ENCODE peak calls at places on chromosomes 2 and 18, in four cellular contexts. One of them, this sample, is unnamed.

GRCh38 chr2:118246726-118247125 is 158.5 kb downstream of the INSIG2 start:
- DNase-seq in astrocyte of the spinal cord: peak
- DNase-seq in colonic mucosa: no peak
- DNase-seq in skeletal muscle cell: no peak
- DNase-seq in this sample: peak

GRCh38 chr2:69041214-69041613 is 28.2 kb downstream of the ANTXR1 start:
- DNase-seq in colonic mucosa: no peak
- DNase-seq in skeletal muscle cell: no peak
- DNase-seq in astrocyte of the spinal cord: no peak
- DNase-seq in this sample: no peak

GRCh38 chr18:43571078-43571689 is 293.9 kb upstream of the SYT4 start:
- DNase-seq in astrocyte of the spinal cord: peak
- DNase-seq in colonic mucosa: peak
- DNase-seq in skeletal muscle cell: peak
- DNase-seq in this sample: peak

GRCh38 chr2:191721331-191721730 is 43.4 kb downstream of the NABP1 start:
- DNase-seq in colonic mucosa: no peak
- DNase-seq in skeletal muscle cell: no peak
- DNase-seq in astrocyte of the spinal cord: no peak
- DNase-seq in this sample: no peak

GRCh38 chr2:44244135-44244871 is 31.0 kb upstream of the SLC3A1 start:
- DNase-seq in astrocyte of the spinal cord: peak
- DNase-seq in skeletal muscle cell: peak
- DNase-seq in colonic mucosa: peak
- DNase-seq in this sample: peak

GRCh38 chr2:126804347-126804746 is 94.3 kb upstream of the TEX51 start:
- DNase-seq in colonic mucosa: peak
- DNase-seq in skeletal muscle cell: no peak
- DNase-seq in astrocyte of the spinal cord: no peak
- DNase-seq in this sample: no peak

GRCh38 chr2:25491966-25492532 is 150.3 kb upstream of the DNMT3A start:
- DNase-seq in skeletal muscle cell: peak
- DNase-seq in astrocyte of the spinal cord: peak
- DNase-seq in colonic mucosa: no peak
- DNase-seq in this sample: peak

GRCh38 chr2:73176205-73176880 is 26.0 kb upstream of the NOTO start:
- DNase-seq in astrocyte of the spinal cord: no peak
- DNase-seq in colonic mucosa: peak
- DNase-seq in skeletal muscle cell: no peak
- DNase-seq in this sample: peak

GRCh38 chr2:126889071-126889470 is 9.6 kb upstream of the TEX51 start:
- DNase-seq in colonic mucosa: no peak
- DNase-seq in skeletal muscle cell: no peak
- DNase-seq in astrocyte of the spinal cord: no peak
- DNase-seq in this sample: no peak

GRCh38 chr2:237200462-237200861 is 114.8 kb downstream of the COPS8 start:
- DNase-seq in skeletal muscle cell: no peak
- DNase-seq in astrocyte of the spinal cord: no peak
- DNase-seq in colonic mucosa: no peak
- DNase-seq in this sample: no peak

GRCh38 chr2:45497355-45497754 is 113.7 kb downstream of the SRBD1 start:
- DNase-seq in colonic mucosa: no peak
- DNase-seq in skeletal muscle cell: no peak
- DNase-seq in astrocyte of the spinal cord: peak
- DNase-seq in this sample: peak

GRCh38 chr2:55962910-55963309 is 39.3 kb upstream of the EFEMP1 start:
- DNase-seq in colonic mucosa: no peak
- DNase-seq in astrocyte of the spinal cord: no peak
- DNase-seq in skeletal muscle cell: no peak
- DNase-seq in this sample: no peak

GRCh38 chr2:230751062-230751461 is 38.4 kb downstream of the CAB39 start:
- DNase-seq in colonic mucosa: no peak
- DNase-seq in astrocyte of the spinal cord: peak
- DNase-seq in skeletal muscle cell: peak
- DNase-seq in this sample: peak

GRCh38 chr18:14999085-14999975 is 251.4 kb downstream of the ANKRD30B start:
- DNase-seq in colonic mucosa: no peak
- DNase-seq in skeletal muscle cell: no peak
- DNase-seq in astrocyte of the spinal cord: no peak
- DNase-seq in this sample: no peak

GRCh38 chr2:196926562-196927317 is at the start of gene PGAP1:
- DNase-seq in astrocyte of the spinal cord: peak
- DNase-seq in skeletal muscle cell: peak
- DNase-seq in colonic mucosa: peak
- DNase-seq in this sample: peak

GRCh38 chr2:205889073-205889472 is 196.9 kb downstream of the INO80D start:
- DNase-seq in astrocyte of the spinal cord: peak
- DNase-seq in skeletal muscle cell: no peak
- DNase-seq in colonic mucosa: no peak
- DNase-seq in this sample: no peak

GRCh38 chr2:40760071-40760666 is 308.3 kb upstream of the SLC8A1 start:
- DNase-seq in skeletal muscle cell: no peak
- DNase-seq in colonic mucosa: no peak
- DNase-seq in astrocyte of the spinal cord: peak
- DNase-seq in this sample: peak

GRCh38 chr2:218860950-218861381 is 1.4 kb downstream of the WNT6 start:
- DNase-seq in skeletal muscle cell: no peak
- DNase-seq in astrocyte of the spinal cord: peak
- DNase-seq in colonic mucosa: no peak
- DNase-seq in this sample: no peak

GRCh38 chr2:75608684-75609333 is 37.8 kb upstream of the MRPL19 start:
- DNase-seq in skeletal muscle cell: no peak
- DNase-seq in colonic mucosa: peak
- DNase-seq in astrocyte of the spinal cord: peak
- DNase-seq in this sample: peak
- H3K4me3 ChIP-seq in skeletal muscle cell: peak
- H3K4me3 ChIP-seq in colonic mucosa: no peak
- H3K4me3 ChIP-seq in astrocyte of the spinal cord: peak
- H3K4me3 ChIP-seq in this sample: peak

GRCh38 chr18:34659579-34660517 is 50.2 kb upstream of the DTNA start:
- DNase-seq in skeletal muscle cell: peak
- DNase-seq in astrocyte of the spinal cord: peak
- DNase-seq in colonic mucosa: peak
- DNase-seq in this sample: peak
- H3K4me3 ChIP-seq in skeletal muscle cell: no peak
- H3K4me3 ChIP-seq in astrocyte of the spinal cord: no peak
- H3K4me3 ChIP-seq in colonic mucosa: no peak
- H3K4me3 ChIP-seq in this sample: no peak

GRCh38 chr2:84878896-84879594 is 1.8 kb downstream of the TRABD2A start:
- DNase-seq in skeletal muscle cell: no peak
- DNase-seq in colonic mucosa: no peak
- DNase-seq in astrocyte of the spinal cord: no peak
- DNase-seq in this sample: no peak
- H3K4me3 ChIP-seq in skeletal muscle cell: peak
- H3K4me3 ChIP-seq in colonic mucosa: peak
- H3K4me3 ChIP-seq in astrocyte of the spinal cord: no peak
- H3K4me3 ChIP-seq in this sample: peak

GRCh38 chr18:3245185-3245564 is 2.4 kb upstream of the MYL12A start:
- DNase-seq in colonic mucosa: no peak
- DNase-seq in astrocyte of the spinal cord: no peak
- DNase-seq in skeletal muscle cell: no peak
- DNase-seq in this sample: no peak
- H3K4me3 ChIP-seq in colonic mucosa: no peak
- H3K4me3 ChIP-seq in astrocyte of the spinal cord: no peak
- H3K4me3 ChIP-seq in skeletal muscle cell: no peak
- H3K4me3 ChIP-seq in this sample: peak

GRCh38 chr2:111617804-111618576 is 266.0 kb downstream of the ANAPC1 start:
- DNase-seq in colonic mucosa: no peak
- DNase-seq in astrocyte of the spinal cord: no peak
- DNase-seq in skeletal muscle cell: no peak
- DNase-seq in this sample: peak
- H3K4me3 ChIP-seq in colonic mucosa: no peak
- H3K4me3 ChIP-seq in astrocyte of the spinal cord: no peak
- H3K4me3 ChIP-seq in skeletal muscle cell: no peak
- H3K4me3 ChIP-seq in this sample: no peak

GRCh38 chr2:144513388-144514100 is 6.4 kb downstream of the ZEB2 start:
- DNase-seq in skeletal muscle cell: no peak
- DNase-seq in colonic mucosa: no peak
- DNase-seq in astrocyte of the spinal cord: peak
- DNase-seq in this sample: peak
- H3K4me3 ChIP-seq in skeletal muscle cell: peak
- H3K4me3 ChIP-seq in colonic mucosa: peak
- H3K4me3 ChIP-seq in astrocyte of the spinal cord: peak
- H3K4me3 ChIP-seq in this sample: peak

GRCh38 chr2:164842624-164842966 is 972 bp upstream of the COBLL1 start:
- DNase-seq in colonic mucosa: no peak
- DNase-seq in skeletal muscle cell: no peak
- DNase-seq in astrocyte of the spinal cord: no peak
- DNase-seq in this sample: no peak
- H3K4me3 ChIP-seq in colonic mucosa: no peak
- H3K4me3 ChIP-seq in skeletal muscle cell: no peak
- H3K4me3 ChIP-seq in astrocyte of the spinal cord: no peak
- H3K4me3 ChIP-seq in this sample: peak

GRCh38 chr2:216130346-216130951 is 21.3 kb downstream of the XRCC5 start:
- DNase-seq in skeletal muscle cell: no peak
- DNase-seq in colonic mucosa: no peak
- DNase-seq in astrocyte of the spinal cord: no peak
- DNase-seq in this sample: peak
- H3K4me3 ChIP-seq in skeletal muscle cell: no peak
- H3K4me3 ChIP-seq in colonic mucosa: no peak
- H3K4me3 ChIP-seq in astrocyte of the spinal cord: no peak
- H3K4me3 ChIP-seq in this sample: no peak

GRCh38 chr2:202237787-202238233 is 587 bp downstream of the SUMO1 start:
- DNase-seq in skeletal muscle cell: no peak
- DNase-seq in colonic mucosa: peak
- DNase-seq in astrocyte of the spinal cord: peak
- DNase-seq in this sample: peak
- H3K4me3 ChIP-seq in skeletal muscle cell: peak
- H3K4me3 ChIP-seq in colonic mucosa: peak
- H3K4me3 ChIP-seq in astrocyte of the spinal cord: peak
- H3K4me3 ChIP-seq in this sample: peak

GRCh38 chr2:113240915-113241911 is 37.5 kb downstream of the PAX8 start:
- DNase-seq in colonic mucosa: no peak
- DNase-seq in skeletal muscle cell: peak
- DNase-seq in astrocyte of the spinal cord: peak
- DNase-seq in this sample: peak
- H3K4me3 ChIP-seq in colonic mucosa: no peak
- H3K4me3 ChIP-seq in skeletal muscle cell: no peak
- H3K4me3 ChIP-seq in astrocyte of the spinal cord: no peak
- H3K4me3 ChIP-seq in this sample: peak